ENCODE peak calls at places on chromosome X, in five cellular contexts. Z is transverse colon, T is esophagus squamous epithelium, V is lower lobe of right lung, Y is heart left ventricle. W is an unnamed sample.

GRCh38 chrX:5306654-5307121 is 922.0 kb downstream of the NLGN4X start:
- DNase-seq in Z (no peak), T (no peak), V (no peak), Y (no peak), W (no peak)

GRCh38 chrX:96650023-96650422 is 34.6 kb upstream of the DIAPH2 start:
- DNase-seq in Z (no peak), T (no peak), V (no peak), Y (no peak), W (no peak)

GRCh38 chrX:142040906-142041305 is 137.2 kb downstream of the MAGEC1 start:
- DNase-seq in Z (no peak), T (no peak), V (no peak), Y (no peak), W (no peak)

GRCh38 chrX:109740076-109740809 is 7.2 kb upstream of the ACSL4 start:
- DNase-seq in Z (no peak), T (no peak), V (no peak), Y (no peak), W (peak; percentile 58)

GRCh38 chrX:38656350-38656915 is 95.1 kb downstream of the TSPAN7 start:
- DNase-seq in Z (no peak), T (no peak), V (no peak), Y (no peak), W (no peak)

GRCh38 chrX:118865231-118865630 is 41.6 kb downstream of the ZCCHC12 start:
- DNase-seq in Z (no peak), T (no peak), V (no peak), Y (no peak), W (no peak)

GRCh38 chrX:129876734-129877395 is 29.1 kb upstream of the UTP14A start:
- DNase-seq in Z (no peak), T (no peak), V (no peak), Y (no peak), W (no peak)

GRCh38 chrX:19660604-19661003 is 145.3 kb upstream of the MAP3K15 start:
- DNase-seq in Z (no peak), T (no peak), V (no peak), Y (no peak), W (no peak)

GRCh38 chrX:17748684-17749083 is 11.4 kb downstream of the SCML1 start:
- DNase-seq in Z (no peak), T (no peak), V (no peak), Y (no peak), W (no peak)

DNA sequence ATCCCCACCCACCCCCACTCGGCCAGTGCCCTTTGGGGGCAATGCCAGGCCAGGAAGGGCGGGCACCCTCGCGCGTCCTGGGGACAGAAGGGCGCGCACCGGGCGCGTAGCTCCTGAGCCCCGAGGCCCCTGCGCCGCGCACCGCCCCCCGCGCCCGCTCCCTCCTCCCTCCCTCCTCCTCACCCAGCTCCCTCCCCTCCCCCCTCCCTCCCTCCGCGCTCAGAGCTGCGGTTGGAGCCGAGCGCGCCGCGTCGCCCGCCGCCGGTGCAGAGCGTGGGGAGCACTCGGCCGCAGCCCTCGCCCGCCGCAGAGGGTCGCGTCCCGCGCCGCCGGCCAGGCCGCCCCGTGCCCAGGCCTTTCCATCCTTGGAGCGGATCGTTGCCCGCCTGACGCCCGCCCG is at the start of gene ATP2B3:
- DNase-seq in Z (no peak), T (no peak), V (no peak), Y (no peak), W (no peak)
- H3K4me3 ChIP-seq in Z (no peak within 1 kb of the TSS), T (no peak within 1 kb of the TSS), V (no peak within 1 kb of the TSS), Y (no peak within 1 kb of the TSS), W (no peak within 1 kb of the TSS)

GRCh38 chrX:153600032-153600373 is 1.1 kb upstream of the CCNQ start:
- DNase-seq in Z (no peak), T (no peak), V (no peak), Y (no peak), W (no peak)
- H3K4me1 ChIP-seq in Z (peaks cover 22% of the 10 kb centered on the region), T (peaks cover 11% of the 10 kb centered on the region), V (peaks cover 11% of the 10 kb centered on the region), Y (peaks cover 15% of the 10 kb centered on the region), W (peaks cover 23% of the 10 kb centered on the region)

DNA sequence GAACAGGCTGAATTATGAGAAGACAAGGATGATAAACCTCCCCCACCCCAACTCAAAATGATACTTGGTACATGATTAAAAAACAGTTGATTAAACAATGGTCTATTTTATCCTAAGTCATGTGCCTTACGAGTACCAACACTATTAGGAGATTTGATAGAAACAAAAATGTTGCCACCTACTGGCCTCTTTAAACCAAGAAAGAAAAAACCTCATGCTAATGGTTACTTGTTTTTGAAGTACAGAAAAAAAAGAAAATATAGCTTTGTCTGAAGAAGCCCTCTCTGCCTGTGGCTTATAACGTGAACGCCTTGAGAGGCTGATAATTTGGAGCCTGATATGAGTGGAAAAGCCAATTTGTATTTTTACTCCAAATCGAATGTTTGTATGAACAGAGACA is 538.2 kb downstream of the DMD start:
- DNase-seq in Z (no peak), T (no peak), V (no peak), Y (no peak), W (no peak)
- TF ChIP-seq CTCF in Z (no peak), T (no peak), V (no peak), Y (no peak), W (no peak)

GRCh38 chrX:40102393-40103381 is 4.9 kb upstream of the BCOR start:
- DNase-seq in Z (no peak), T (no peak), V (no peak), Y (no peak), W (no peak)
- H3K4me3 ChIP-seq in Z (no peak overlapping the region), T (no peak overlapping the region), V (no peak overlapping the region), Y (no peak overlapping the region), W (no peak overlapping the region)

GRCh38 chrX:132271330-132271729 is 52.1 kb upstream of the RAP2C start:
- DNase-seq in Z (no peak), T (no peak), V (no peak), Y (no peak), W (no peak)

GRCh38 chrX:132266583-132267355 is 47.5 kb upstream of the RAP2C start:
- DNase-seq in Z (no peak), T (no peak), V (no peak), Y (no peak), W (no peak)

GRCh38 chrX:132270699-132271098 is 51.5 kb upstream of the RAP2C start:
- DNase-seq in Z (peak; percentile 18), T (peak; percentile 0), V (no peak), Y (peak; percentile 59), W (peak; percentile 23)

GRCh38 chrX:132270021-132270420 is 50.8 kb upstream of the RAP2C start:
- DNase-seq in Z (no peak), T (no peak), V (no peak), Y (no peak), W (no peak)

DNA sequence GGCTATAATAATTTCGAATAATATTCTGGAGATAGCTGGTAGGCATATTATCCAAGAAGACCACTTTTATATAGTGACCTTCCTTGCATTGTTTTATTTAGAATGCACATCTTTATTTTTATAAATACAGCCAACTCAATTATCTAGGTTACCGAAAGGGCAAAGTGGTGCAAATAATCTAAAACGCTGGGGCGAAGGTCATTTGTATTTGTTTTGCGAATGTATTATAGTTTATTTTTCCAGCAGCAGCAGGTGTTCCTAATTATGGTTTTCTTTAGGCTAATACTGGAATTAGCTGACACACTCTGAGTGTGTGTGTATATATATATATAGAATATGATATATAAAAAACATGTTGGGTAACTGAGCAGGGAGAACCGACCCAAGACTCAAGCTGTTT is 48.1 kb upstream of the RAP2C start:
- DNase-seq in Z (no peak), T (no peak), V (no peak), Y (no peak), W (no peak)
- H3K4me1 ChIP-seq in Z (no peaks in the 10 kb centered on the region), T (peaks cover 7% of the 10 kb centered on the region), V (no peaks in the 10 kb centered on the region), Y (no peaks in the 10 kb centered on the region), W (peaks cover 8% of the 10 kb centered on the region)

GRCh38 chrX:136259543-136259942 is 8.3 kb upstream of the MAP7D3 start:
- DNase-seq in Z (no peak), T (no peak), V (no peak), Y (no peak), W (no peak)
- TF ChIP-seq CTCF in Z (no peak), T (no peak), V (no peak), Y (no peak), W (no peak)

GRCh38 chrX:155333701-155334100 is 713 bp downstream of the CLIC2 start:
- DNase-seq in Z (no peak), T (no peak), V (no peak), Y (no peak), W (no peak)
- H3K4me3 ChIP-seq in Z (no peak overlapping the region), T (peak overlapping the region; percentile 21), V (peak overlapping the region; percentile 54), Y (peak overlapping the region; percentile 57), W (no peak overlapping the region)

W was measured in body of pancreas.